ENCODE peak calls at places on chromosomes 16 and 17, in six cellular contexts. One of them, this sample, is unnamed.
A peak's percentile ranks its signal among the peaks of the same experiment; 100 is the strongest.

GRCh38 chr17:14513835-14514234 is 213.0 kb downstream of the HS3ST3B1 start:
- DNase-seq in BE2C: no peak
- DNase-seq in K562: no peak
- DNase-seq in stomach: no peak
- DNase-seq in lower lobe of right lung: no peak
- DNase-seq in body of pancreas: no peak
- DNase-seq in this sample: no peak

GRCh38 chr17:48490391-48491026 is 40.3 kb downstream of the HOXB1 start:
- DNase-seq in BE2C: no peak
- DNase-seq in K562: no peak
- DNase-seq in stomach: no peak
- DNase-seq in lower lobe of right lung: no peak
- DNase-seq in body of pancreas: no peak
- DNase-seq in this sample: no peak

GRCh38 chr17:29584452-29585079 is 4.9 kb downstream of the GIT1 start:
- DNase-seq in BE2C: no peak
- DNase-seq in K562: no peak
- DNase-seq in stomach: no peak
- DNase-seq in lower lobe of right lung: peak; percentile 48
- DNase-seq in body of pancreas: peak; percentile 13
- DNase-seq in this sample: no peak

GRCh38 chr16:79270011-79270410 is 330.5 kb downstream of the MAF start:
- DNase-seq in BE2C: no peak
- DNase-seq in K562: no peak
- DNase-seq in stomach: no peak
- DNase-seq in lower lobe of right lung: no peak
- DNase-seq in body of pancreas: no peak
- DNase-seq in this sample: no peak

GRCh38 chr17:7323731-7324437 is 5.3 kb downstream of the NEURL4 start:
- DNase-seq in BE2C: peak; percentile 61
- DNase-seq in K562: peak; percentile 51
- DNase-seq in stomach: peak; percentile 67
- DNase-seq in lower lobe of right lung: peak; percentile 75
- DNase-seq in body of pancreas: peak; percentile 45
- DNase-seq in this sample: peak; percentile 74

GRCh38 chr17:38579934-38580333 is 25.8 kb downstream of the SRCIN1 start:
- DNase-seq in BE2C: peak; percentile 98
- DNase-seq in K562: peak; percentile 74
- DNase-seq in stomach: peak; percentile 34
- DNase-seq in lower lobe of right lung: peak; percentile 67
- DNase-seq in body of pancreas: peak; percentile 39
- DNase-seq in this sample: peak; percentile 13

GRCh38 chr17:76532072-76532651 is 5.3 kb downstream of the CYGB start:
- DNase-seq in BE2C: peak; percentile 5
- DNase-seq in K562: no peak
- DNase-seq in stomach: no peak
- DNase-seq in lower lobe of right lung: no peak
- DNase-seq in body of pancreas: no peak
- DNase-seq in this sample: no peak

GRCh38 chr16:56611281-56611833 is 3.0 kb downstream of the MT2A start:
- DNase-seq in BE2C: no peak
- DNase-seq in K562: no peak
- DNase-seq in stomach: peak; percentile 69
- DNase-seq in lower lobe of right lung: no peak
- DNase-seq in body of pancreas: peak; percentile 73
- DNase-seq in this sample: peak; percentile 76

GRCh38 chr16:80454802-80455201 is 86.0 kb upstream of the DYNLRB2 start:
- DNase-seq in BE2C: no peak
- DNase-seq in K562: no peak
- DNase-seq in stomach: no peak
- DNase-seq in lower lobe of right lung: no peak
- DNase-seq in body of pancreas: no peak
- DNase-seq in this sample: no peak

GRCh38 chr16:54928016-54928356 is 2.7 kb upstream of the IRX5 start:
- DNase-seq in BE2C: no peak
- DNase-seq in K562: peak; percentile 43
- DNase-seq in stomach: no peak
- DNase-seq in lower lobe of right lung: no peak
- DNase-seq in body of pancreas: no peak
- DNase-seq in this sample: peak; percentile 43

GRCh38 chr16:19505600-19506303 is 16.1 kb downstream of the GDE1 start:
- DNase-seq in BE2C: no peak
- DNase-seq in K562: no peak
- DNase-seq in stomach: no peak
- DNase-seq in lower lobe of right lung: no peak
- DNase-seq in body of pancreas: no peak
- DNase-seq in this sample: peak; percentile 23

GRCh38 chr17:31310260-31310659 is 3.6 kb downstream of the EVI2B start:
- DNase-seq in BE2C: no peak
- DNase-seq in K562: no peak
- DNase-seq in stomach: no peak
- DNase-seq in lower lobe of right lung: no peak
- DNase-seq in body of pancreas: no peak
- DNase-seq in this sample: no peak

GRCh38 chr17:36627101-36627500 is 25.7 kb downstream of the MRM1 start:
- DNase-seq in BE2C: peak; percentile 90
- DNase-seq in K562: no peak
- DNase-seq in stomach: no peak
- DNase-seq in lower lobe of right lung: no peak
- DNase-seq in body of pancreas: no peak
- DNase-seq in this sample: no peak

GRCh38 chr16:73610605-73611177 is 562.8 kb upstream of the ZFHX3 start:
- DNase-seq in BE2C: no peak
- DNase-seq in K562: no peak
- DNase-seq in stomach: no peak
- DNase-seq in lower lobe of right lung: no peak
- DNase-seq in body of pancreas: no peak
- DNase-seq in this sample: no peak

GRCh38 chr17:80855968-80856862 is 135.4 kb upstream of the CHMP6 start:
- DNase-seq in BE2C: peak; percentile 64
- DNase-seq in K562: peak; percentile 91
- DNase-seq in stomach: peak; percentile 50
- DNase-seq in lower lobe of right lung: no peak
- DNase-seq in body of pancreas: no peak
- DNase-seq in this sample: peak; percentile 99

GRCh38 chr16:12869681-12870427 is 31.5 kb upstream of the SHISA9 start:
- DNase-seq in BE2C: no peak
- DNase-seq in K562: peak; percentile 20
- DNase-seq in stomach: no peak
- DNase-seq in lower lobe of right lung: no peak
- DNase-seq in body of pancreas: no peak
- DNase-seq in this sample: no peak

GRCh38 chr16:87641721-87642120 is 39.4 kb downstream of the JPH3 start:
- DNase-seq in BE2C: no peak
- DNase-seq in K562: no peak
- DNase-seq in stomach: no peak
- DNase-seq in lower lobe of right lung: no peak
- DNase-seq in body of pancreas: no peak
- DNase-seq in this sample: no peak

GRCh38 chr16:25065899-25066298 is 45.6 kb upstream of the LCMT1 start:
- DNase-seq in BE2C: no peak
- DNase-seq in K562: peak; percentile 55
- DNase-seq in stomach: no peak
- DNase-seq in lower lobe of right lung: no peak
- DNase-seq in body of pancreas: no peak
- DNase-seq in this sample: no peak

GRCh38 chr17:45149037-45149668 is 878 bp downstream of the HEXIM1 start:
- DNase-seq in BE2C: peak; percentile 96
- DNase-seq in K562: peak; percentile 93
- DNase-seq in stomach: peak; percentile 80
- DNase-seq in lower lobe of right lung: peak; percentile 87
- DNase-seq in body of pancreas: peak; percentile 85
- DNase-seq in this sample: peak; percentile 94

GRCh38 chr16:57801856-57802634 is at the start of gene KIFC3:
- DNase-seq in BE2C: peak; percentile 85
- DNase-seq in K562: peak; percentile 91
- DNase-seq in stomach: peak; percentile 83
- DNase-seq in lower lobe of right lung: peak; percentile 88
- DNase-seq in body of pancreas: peak; percentile 86
- DNase-seq in this sample: peak; percentile 77

GRCh38 chr17:63826468-63827001 is 696 bp upstream of the PSMC5 start:
- DNase-seq in BE2C: no peak
- DNase-seq in K562: peak; percentile 32
- DNase-seq in stomach: no peak
- DNase-seq in lower lobe of right lung: no peak
- DNase-seq in body of pancreas: no peak
- DNase-seq in this sample: no peak

GRCh38 chr16:83969771-83970429 is 1.9 kb downstream of the NECAB2 start:
- DNase-seq in BE2C: no peak
- DNase-seq in K562: no peak
- DNase-seq in stomach: no peak
- DNase-seq in lower lobe of right lung: peak; percentile 39
- DNase-seq in body of pancreas: no peak
- DNase-seq in this sample: no peak

GRCh38 chr16:83971165-83972130 is 3.4 kb downstream of the NECAB2 start:
- DNase-seq in BE2C: no peak
- DNase-seq in K562: no peak
- DNase-seq in stomach: no peak
- DNase-seq in lower lobe of right lung: peak; percentile 38
- DNase-seq in body of pancreas: no peak
- DNase-seq in this sample: no peak

GRCh38 chr16:83968483-83968865 is 430 bp downstream of the NECAB2 start:
- DNase-seq in BE2C: no peak
- DNase-seq in K562: peak; percentile 18
- DNase-seq in stomach: no peak
- DNase-seq in lower lobe of right lung: peak; percentile 39
- DNase-seq in body of pancreas: no peak
- DNase-seq in this sample: peak; percentile 23

GRCh38 chr16:83968891-83969672 is 1.0 kb downstream of the NECAB2 start:
- DNase-seq in BE2C: no peak
- DNase-seq in K562: no peak
- DNase-seq in stomach: no peak
- DNase-seq in lower lobe of right lung: peak; percentile 32
- DNase-seq in body of pancreas: no peak
- DNase-seq in this sample: no peak

DNA sequence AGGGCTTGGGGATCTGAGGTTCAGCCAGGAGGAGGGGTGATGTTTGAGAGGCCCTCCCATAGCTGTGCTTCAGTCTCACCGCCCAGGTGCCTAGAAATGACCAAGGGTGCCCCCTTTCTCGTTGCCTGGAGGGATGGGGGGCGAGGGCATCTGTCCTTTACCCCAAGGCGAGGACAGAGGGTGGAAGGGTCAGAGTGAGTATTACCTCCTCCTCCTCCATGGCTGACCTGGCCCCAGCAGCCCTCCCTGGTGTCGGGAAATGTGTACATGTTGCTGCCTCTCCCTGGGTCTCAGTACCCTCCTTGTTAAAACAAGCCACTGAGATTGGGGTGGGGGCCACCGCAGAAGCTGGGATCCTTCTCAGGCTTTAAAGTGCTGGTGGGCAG is 2.4 kb downstream of the NECAB2 start:
- DNase-seq in BE2C: no peak
- DNase-seq in K562: no peak
- DNase-seq in stomach: no peak
- DNase-seq in lower lobe of right lung: peak; percentile 25
- DNase-seq in body of pancreas: no peak
- DNase-seq in this sample: no peak
- TF ChIP-seq CTCF in BE2C: no peak
- TF ChIP-seq CTCF in K562: no peak
- TF ChIP-seq CTCF in stomach: no peak
- TF ChIP-seq CTCF in lower lobe of right lung: no peak
- TF ChIP-seq CTCF in body of pancreas: no peak
- TF ChIP-seq CTCF in this sample: no peak

GRCh38 chr17:66957951-66958579 is 6.4 kb upstream of the CACNG4 start:
- DNase-seq in BE2C: peak; percentile 44
- DNase-seq in K562: no peak
- DNase-seq in stomach: no peak
- DNase-seq in lower lobe of right lung: no peak
- DNase-seq in body of pancreas: no peak
- DNase-seq in this sample: peak; percentile 20
- H3K4me3 ChIP-seq in BE2C: no peak overlapping the region
- H3K4me3 ChIP-seq in K562: no peak overlapping the region
- H3K4me3 ChIP-seq in stomach: no peak overlapping the region
- H3K4me3 ChIP-seq in lower lobe of right lung: no peak overlapping the region
- H3K4me3 ChIP-seq in body of pancreas: no peak overlapping the region
- H3K4me3 ChIP-seq in this sample: no peak overlapping the region

GRCh38 chr16:2091722-2092620 is 43.7 kb downstream of the PKD1 start:
- DNase-seq in BE2C: no peak
- DNase-seq in K562: no peak
- DNase-seq in stomach: peak; percentile 55
- DNase-seq in lower lobe of right lung: no peak
- DNase-seq in body of pancreas: no peak
- DNase-seq in this sample: no peak

GRCh38 chr16:2090481-2090797 is 42.7 kb downstream of the TSC2 start:
- DNase-seq in BE2C: no peak
- DNase-seq in K562: no peak
- DNase-seq in stomach: peak; percentile 57
- DNase-seq in lower lobe of right lung: no peak
- DNase-seq in body of pancreas: peak; percentile 43
- DNase-seq in this sample: no peak

GRCh38 chr16:2089676-2090480 is 42.1 kb downstream of the TSC2 start:
- DNase-seq in BE2C: no peak
- DNase-seq in K562: no peak
- DNase-seq in stomach: no peak
- DNase-seq in lower lobe of right lung: no peak
- DNase-seq in body of pancreas: peak; percentile 33
- DNase-seq in this sample: no peak

GRCh38 chr16:2092866-2093265 is 42.8 kb downstream of the PKD1 start:
- DNase-seq in BE2C: no peak
- DNase-seq in K562: no peak
- DNase-seq in stomach: no peak
- DNase-seq in lower lobe of right lung: no peak
- DNase-seq in body of pancreas: no peak
- DNase-seq in this sample: no peak

GRCh38 chr16:2090819-2091721 is 43.3 kb downstream of the TSC2 start:
- DNase-seq in BE2C: no peak
- DNase-seq in K562: no peak
- DNase-seq in stomach: peak; percentile 94
- DNase-seq in lower lobe of right lung: peak; percentile 87
- DNase-seq in body of pancreas: peak; percentile 93
- DNase-seq in this sample: peak; percentile 64
- TF ChIP-seq CTCF in BE2C: no peak
- TF ChIP-seq CTCF in K562: no peak
- TF ChIP-seq CTCF in stomach: peak; percentile 47
- TF ChIP-seq CTCF in lower lobe of right lung: peak; percentile 42
- TF ChIP-seq CTCF in body of pancreas: peak; percentile 52
- TF ChIP-seq CTCF in this sample: no peak

GRCh38 chr16:89607937-89608740 is 5.3 kb upstream of the DPEP1 start:
- DNase-seq in BE2C: no peak
- DNase-seq in K562: no peak
- DNase-seq in stomach: no peak
- DNase-seq in lower lobe of right lung: no peak
- DNase-seq in body of pancreas: no peak
- DNase-seq in this sample: no peak

GRCh38 chr16:89610108-89610453 is 3.4 kb upstream of the DPEP1 start:
- DNase-seq in BE2C: no peak
- DNase-seq in K562: no peak
- DNase-seq in stomach: no peak
- DNase-seq in lower lobe of right lung: no peak
- DNase-seq in body of pancreas: no peak
- DNase-seq in this sample: no peak

GRCh38 chr16:89606006-89606405 is 7.4 kb upstream of the DPEP1 start:
- DNase-seq in BE2C: no peak
- DNase-seq in K562: no peak
- DNase-seq in stomach: no peak
- DNase-seq in lower lobe of right lung: no peak
- DNase-seq in body of pancreas: no peak
- DNase-seq in this sample: no peak

GRCh38 chr16:89605186-89605970 is 8.1 kb upstream of the DPEP1 start:
- DNase-seq in BE2C: no peak
- DNase-seq in K562: no peak
- DNase-seq in stomach: no peak
- DNase-seq in lower lobe of right lung: no peak
- DNase-seq in body of pancreas: no peak
- DNase-seq in this sample: no peak

GRCh38 chr16:89607453-89607852 is 6.0 kb upstream of the DPEP1 start:
- DNase-seq in BE2C: no peak
- DNase-seq in K562: peak; percentile 53
- DNase-seq in stomach: no peak
- DNase-seq in lower lobe of right lung: no peak
- DNase-seq in body of pancreas: no peak
- DNase-seq in this sample: no peak
- H3K4me3 ChIP-seq in BE2C: no peak overlapping the region
- H3K4me3 ChIP-seq in K562: no peak overlapping the region
- H3K4me3 ChIP-seq in stomach: no peak overlapping the region
- H3K4me3 ChIP-seq in lower lobe of right lung: no peak overlapping the region
- H3K4me3 ChIP-seq in body of pancreas: no peak overlapping the region
- H3K4me3 ChIP-seq in this sample: no peak overlapping the region